ENCODE peak calls at places on chromosome 4, in ten cellular contexts. F is mucosa of descending colon, B is NT2/D1, O is GM23248, W is heart left ventricle, Z is mammary epithelial cell, P is transverse colon, D is Peyer's patch, R is left ventricle myocardium inferior, K is endothelial cell of umbilical vein. C is an unnamed sample.
A peak's percentile ranks its signal among the peaks of the same experiment; 100 is the strongest.

GRCh38 chr4:69910016-69910782 is 20.7 kb upstream of the CSN1S1 start:
- DNase-seq in F (no peak), B (no peak), O (peak; percentile 80), W (no peak), Z (no peak), P (no peak), D (no peak), R (no peak), K (no peak), C (no peak)

GRCh38 chr4:2942037-2942531 is 21.1 kb downstream of the NOP14 start:
- DNase-seq in F (no peak), B (no peak), O (no peak), W (no peak), Z (no peak), P (peak; percentile 11), D (peak; percentile 49), R (no peak), K (no peak), C (peak; percentile 7)

GRCh38 chr4:181674315-181674714 is 568.9 kb upstream of the TENM3 start:
- DNase-seq in F (no peak), B (no peak), O (peak; percentile 43), W (no peak), Z (peak; percentile 18), P (no peak), D (no peak), R (no peak), K (no peak), C (no peak)

GRCh38 chr4:84050014-84050413 is 449.1 kb downstream of the NKX6-1 start:
- DNase-seq in F (no peak), B (peak; percentile 52), O (no peak), W (no peak), Z (no peak), P (no peak), D (no peak), R (no peak), K (no peak), C (no peak)

GRCh38 chr4:166924456-166924855 is 309.8 kb downstream of the SPOCK3 start:
- DNase-seq in F (no peak), B (no peak), O (no peak), W (no peak), Z (peak; percentile 33), P (no peak), D (no peak), R (no peak), K (no peak), C (no peak)

GRCh38 chr4:79201976-79202375 is 123.9 kb downstream of the NAA11 start:
- DNase-seq in F (no peak), B (no peak), O (no peak), W (no peak), Z (no peak), P (no peak), D (no peak), R (no peak), K (no peak), C (no peak)

GRCh38 chr4:13544556-13545393 is 467 bp upstream of the NKX3-2 start:
- DNase-seq in F (peak; percentile 81), B (peak; percentile 95), O (peak; percentile 76), W (peak; percentile 56), Z (peak; percentile 70), P (peak; percentile 81), D (peak; percentile 78), R (peak; percentile 60), K (peak; percentile 60), C (peak; percentile 82)

GRCh38 chr4:80207172-80207583 is 9.9 kb downstream of the PRDM8 start:
- DNase-seq in F (no peak), B (no peak), O (no peak), W (no peak), Z (no peak), P (no peak), D (peak; percentile 52), R (no peak), K (no peak), C (no peak)

GRCh38 chr4:141571368-141571767 is 65.0 kb upstream of the IL15 start:
- DNase-seq in F (no peak), B (no peak), O (peak; percentile 47), W (no peak), Z (peak; percentile 11), P (no peak), D (no peak), R (no peak), K (no peak), C (no peak)

GRCh38 chr4:141567326-141567915 is 69.0 kb upstream of the IL15 start:
- DNase-seq in F (no peak), B (no peak), O (no peak), W (no peak), Z (no peak), P (no peak), D (no peak), R (no peak), K (no peak), C (no peak)

GRCh38 chr4:141571793-141572192 is 64.6 kb upstream of the IL15 start:
- DNase-seq in F (no peak), B (no peak), O (no peak), W (no peak), Z (no peak), P (no peak), D (no peak), R (no peak), K (no peak), C (no peak)

GRCh38 chr4:141569141-141569540 is 67.2 kb upstream of the IL15 start:
- DNase-seq in F (no peak), B (no peak), O (peak; percentile 54), W (no peak), Z (no peak), P (no peak), D (no peak), R (no peak), K (peak; percentile 42), C (no peak)

GRCh38 chr4:141570290-141570689 is 66.1 kb upstream of the IL15 start:
- DNase-seq in F (no peak), B (no peak), O (no peak), W (no peak), Z (no peak), P (no peak), D (no peak), R (no peak), K (no peak), C (no peak)
- H3K4me1 ChIP-seq in F (no peaks in the 10 kb centered on the region), B (no peaks in the 10 kb centered on the region), O (peaks cover 22% of the 10 kb centered on the region), W (no peaks in the 10 kb centered on the region), Z (no peaks in the 10 kb centered on the region), P (no peaks in the 10 kb centered on the region), D (no peaks in the 10 kb centered on the region), R (no peaks in the 10 kb centered on the region), K (peaks cover 5% of the 10 kb centered on the region), C (no peaks in the 10 kb centered on the region)

DNA sequence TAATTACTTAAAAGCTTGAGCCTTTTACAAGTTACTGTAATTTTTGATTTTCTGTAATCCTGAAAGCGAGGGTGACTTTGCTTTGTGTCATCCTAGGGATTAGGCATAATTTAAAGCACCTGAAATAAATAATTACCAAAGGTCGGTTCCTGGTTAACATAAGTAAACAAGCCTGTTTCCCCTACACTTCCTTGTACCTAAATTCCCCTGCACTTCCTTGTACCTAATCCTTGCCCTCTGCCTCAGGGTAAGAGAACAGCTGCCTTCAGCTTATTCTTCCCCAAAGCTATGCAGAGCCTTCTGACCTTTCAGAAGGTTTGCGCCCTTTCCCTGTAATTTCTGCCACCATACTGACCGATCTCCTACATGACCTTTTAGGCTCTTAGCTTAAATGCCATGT is 166.1 kb upstream of the PDE5A start:
- DNase-seq in F (no peak), B (no peak), O (no peak), W (no peak), Z (no peak), P (no peak), D (no peak), R (no peak), K (no peak), C (no peak)
- H3K36me3 ChIP-seq in F (no peaks in the 10 kb centered on the region), B (no peaks in the 10 kb centered on the region), O (no peaks in the 10 kb centered on the region), W (no peaks in the 10 kb centered on the region), Z (no peaks in the 10 kb centered on the region), P (no peaks in the 10 kb centered on the region), D (no peaks in the 10 kb centered on the region), R (no peaks in the 10 kb centered on the region), K (no peaks in the 10 kb centered on the region), C (no peaks in the 10 kb centered on the region)

DNA sequence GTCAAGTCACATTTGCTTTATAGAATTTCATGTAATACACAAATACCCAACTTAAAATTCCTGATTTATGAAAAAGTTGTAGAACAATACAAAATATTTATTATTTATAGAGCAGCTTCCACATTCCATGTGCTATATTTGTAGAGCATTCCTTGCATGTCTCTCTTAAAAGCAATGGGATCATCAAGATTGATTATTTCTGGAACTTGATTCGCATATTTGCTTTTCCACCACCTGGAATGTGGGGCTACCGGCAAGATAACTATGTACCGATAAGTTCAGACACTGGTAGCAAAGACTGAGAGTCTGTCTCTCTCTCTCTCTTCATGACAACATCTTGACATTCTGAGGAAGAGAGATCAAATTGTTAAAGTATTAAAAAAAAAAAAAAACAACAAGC is 59.3 kb downstream of the MAPK10 start:
- DNase-seq in F (no peak), B (no peak), O (no peak), W (no peak), Z (no peak), P (no peak), D (no peak), R (no peak), K (no peak), C (no peak)
- H3K9me3 ChIP-seq in F (no peaks in the 10 kb centered on the region), B (peaks cover 24% of the 10 kb centered on the region), O (peaks cover 6% of the 10 kb centered on the region), W (peaks cover 6% of the 10 kb centered on the region), Z (peaks cover 9% of the 10 kb centered on the region), P (no peaks in the 10 kb centered on the region), D (no peaks in the 10 kb centered on the region), R (peaks cover 18% of the 10 kb centered on the region), K (no peaks in the 10 kb centered on the region), C (no peaks in the 10 kb centered on the region)

GRCh38 chr4:14887842-14888433 is 114.3 kb upstream of the CPEB2 start:
- DNase-seq in F (no peak), B (no peak), O (no peak), W (no peak), Z (peak; percentile 12), P (no peak), D (no peak), R (no peak), K (no peak), C (no peak)
- H3K4me1 ChIP-seq in F (no peaks in the 10 kb centered on the region), B (no peaks in the 10 kb centered on the region), O (no peaks in the 10 kb centered on the region), W (no peaks in the 10 kb centered on the region), Z (peaks cover 9% of the 10 kb centered on the region), P (no peaks in the 10 kb centered on the region), D (no peaks in the 10 kb centered on the region), R (no peaks in the 10 kb centered on the region), K (no peaks in the 10 kb centered on the region), C (no peaks in the 10 kb centered on the region)

GRCh38 chr4:119506761-119507160 is 121.8 kb downstream of the PDE5A start:
- DNase-seq in F (no peak), B (no peak), O (no peak), W (no peak), Z (no peak), P (no peak), D (no peak), R (no peak), K (peak; percentile 58), C (no peak)

GRCh38 chr4:119508281-119508680 is 120.3 kb downstream of the PDE5A start:
- DNase-seq in F (no peak), B (no peak), O (no peak), W (no peak), Z (no peak), P (no peak), D (no peak), R (no peak), K (peak; percentile 10), C (no peak)

GRCh38 chr4:119512398-119512797 is 116.2 kb downstream of the PDE5A start:
- DNase-seq in F (no peak), B (no peak), O (no peak), W (no peak), Z (no peak), P (no peak), D (no peak), R (no peak), K (no peak), C (no peak)

GRCh38 chr4:119510750-119511149 is 117.9 kb downstream of the PDE5A start:
- DNase-seq in F (no peak), B (no peak), O (peak; percentile 16), W (no peak), Z (no peak), P (no peak), D (no peak), R (no peak), K (no peak), C (no peak)
- H3K36me3 ChIP-seq in F (no peaks in the 10 kb centered on the region), B (peaks cover 20% of the 10 kb centered on the region), O (peaks cover 13% of the 10 kb centered on the region), W (peaks cover 43% of the 10 kb centered on the region), Z (peaks cover 3% of the 10 kb centered on the region), P (no peaks in the 10 kb centered on the region), D (peaks cover 54% of the 10 kb centered on the region), R (peaks cover 51% of the 10 kb centered on the region), K (no peaks in the 10 kb centered on the region), C (peaks cover 9% of the 10 kb centered on the region)